ENCODE peak calls at places on chromosomes 16 and 17, in eight cellular contexts. F, N, Q, I, S, C, R and W are unnamed samples.

GRCh38 chr17:8072727-8073461 is 14.6 kb downstream of the ALOX12B start:
- DNase-seq in F (peak), N (no peak), Q (no peak), I (no peak), S (no peak), C (no peak), R (no peak), W (no peak)

GRCh38 chr17:2794116-2794803 is 2.0 kb upstream of the RAP1GAP2 start:
- DNase-seq in F (no peak), N (no peak), Q (no peak), I (no peak), S (no peak), C (no peak), R (no peak), W (no peak)

GRCh38 chr17:1783834-1784611 is 22.2 kb downstream of the SERPINF1 start:
- DNase-seq in F (no peak), N (peak), Q (peak), I (no peak), S (no peak), C (no peak), R (no peak), W (peak)

GRCh38 chr17:73874008-73874407 is 229.8 kb upstream of the SDK2 start:
- DNase-seq in F (no peak), N (no peak), Q (no peak), I (no peak), S (no peak), C (no peak), R (no peak), W (no peak)

GRCh38 chr17:39665642-39666221 is 583 bp downstream of the TCAP start:
- DNase-seq in F (no peak), N (no peak), Q (peak), I (no peak), S (no peak), C (no peak), R (no peak), W (no peak)

GRCh38 chr17:614637-615546 is 99.7 kb downstream of the VPS53 start:
- DNase-seq in F (no peak), N (no peak), Q (no peak), I (no peak), S (no peak), C (peak), R (no peak), W (no peak)

GRCh38 chr16:58678716-58679115 is 5.9 kb downstream of the SLC38A7 start:
- DNase-seq in F (no peak), N (no peak), Q (peak), I (no peak), S (peak), C (no peak), R (no peak), W (no peak)

GRCh38 chr17:73630957-73631595 is 13.2 kb downstream of the SDK2 start:
- DNase-seq in F (no peak), N (no peak), Q (peak), I (no peak), S (no peak), C (no peak), R (no peak), W (no peak)

GRCh38 chr17:17539591-17539990 is 43.4 kb upstream of the RASD1 start:
- DNase-seq in F (no peak), N (no peak), Q (peak), I (no peak), S (no peak), C (no peak), R (no peak), W (no peak)

GRCh38 chr16:58264961-58265479 is 29.8 kb downstream of the PRSS54 start:
- DNase-seq in F (no peak), N (peak), Q (no peak), I (no peak), S (peak), C (no peak), R (no peak), W (peak)

GRCh38 chr17:6910987-6911603 is 79.6 kb upstream of the TEKT1 start:
- DNase-seq in F (no peak), N (peak), Q (no peak), I (no peak), S (peak), C (no peak), R (no peak), W (no peak)

GRCh38 chr17:43570518-43570928 is 24.4 kb upstream of the ETV4 start:
- DNase-seq in F (no peak), N (no peak), Q (no peak), I (no peak), S (peak), C (peak), R (no peak), W (peak)

GRCh38 chr16:28877642-28877975 is 679 bp upstream of the ATP2A1 start:
- DNase-seq in F (no peak), N (no peak), Q (peak), I (no peak), S (no peak), C (no peak), R (no peak), W (no peak)

GRCh38 chr17:74145756-74146155 is 57.7 kb upstream of the RPL38 start:
- DNase-seq in F (no peak), N (no peak), Q (no peak), I (no peak), S (no peak), C (no peak), R (no peak), W (no peak)

GRCh38 chr17:81094744-81095607 is 60.0 kb downstream of the BAIAP2 start:
- DNase-seq in F (peak), N (peak), Q (peak), I (peak), S (peak), C (peak), R (peak), W (peak)

GRCh38 chr17:7281953-7282751 is 634 bp downstream of the SLC2A4 start:
- DNase-seq in F (no peak), N (no peak), Q (peak), I (no peak), S (no peak), C (no peak), R (no peak), W (no peak)

GRCh38 chr16:30088832-30089624 is 2.7 kb downstream of the TBX6 start:
- DNase-seq in F (no peak), N (no peak), Q (no peak), I (no peak), S (no peak), C (no peak), R (no peak), W (no peak)